ENCODE peak calls at places on chromosomes 2 and 18, in five cellular contexts. One of them, this sample, is unnamed.

GRCh38 chr2:65377556-65378307 is 54.7 kb downstream of the SPRED2 start:
- DNase-seq in transverse colon: peak; percentile 47
- DNase-seq in stomach: no peak
- DNase-seq in HepG2: no peak
- DNase-seq in ovary: no peak
- DNase-seq in this sample: no peak

GRCh38 chr2:153786016-153786415 is 85.7 kb upstream of the GALNT13 start:
- DNase-seq in stomach: no peak
- DNase-seq in HepG2: no peak
- DNase-seq in ovary: no peak
- DNase-seq in transverse colon: no peak
- DNase-seq in this sample: no peak

GRCh38 chr2:160328748-160329147 is 128.7 kb upstream of the ITGB6 start:
- DNase-seq in HepG2: no peak
- DNase-seq in ovary: no peak
- DNase-seq in stomach: no peak
- DNase-seq in transverse colon: no peak
- DNase-seq in this sample: no peak

GRCh38 chr2:241558532-241559488 is at the start of gene BOK:
- DNase-seq in HepG2: peak; percentile 73
- DNase-seq in ovary: peak; percentile 66
- DNase-seq in stomach: peak; percentile 73
- DNase-seq in transverse colon: peak; percentile 75
- DNase-seq in this sample: no peak

GRCh38 chr2:126244937-126245336 is 411.0 kb upstream of the GYPC start:
- DNase-seq in ovary: no peak
- DNase-seq in transverse colon: peak; percentile 23
- DNase-seq in HepG2: peak; percentile 61
- DNase-seq in stomach: peak; percentile 31
- DNase-seq in this sample: no peak

GRCh38 chr2:168649105-168649504 is 153.3 kb upstream of the NOSTRIN start:
- DNase-seq in HepG2: no peak
- DNase-seq in ovary: no peak
- DNase-seq in transverse colon: no peak
- DNase-seq in stomach: no peak
- DNase-seq in this sample: no peak

GRCh38 chr2:212958757-212959295 is 192.6 kb downstream of the IKZF2 start:
- DNase-seq in ovary: no peak
- DNase-seq in stomach: no peak
- DNase-seq in transverse colon: no peak
- DNase-seq in HepG2: no peak
- DNase-seq in this sample: no peak

GRCh38 chr2:56613917-56614316 is 430.1 kb downstream of the CCDC85A start:
- DNase-seq in ovary: no peak
- DNase-seq in transverse colon: no peak
- DNase-seq in HepG2: no peak
- DNase-seq in stomach: no peak
- DNase-seq in this sample: no peak

GRCh38 chr2:148613231-148614023 is 31.1 kb upstream of the EPC2 start:
- DNase-seq in stomach: no peak
- DNase-seq in HepG2: no peak
- DNase-seq in transverse colon: no peak
- DNase-seq in ovary: no peak
- DNase-seq in this sample: no peak

GRCh38 chr2:9379372-9379725 is 44.0 kb downstream of the ITGB1BP1 start:
- DNase-seq in transverse colon: no peak
- DNase-seq in ovary: no peak
- DNase-seq in stomach: no peak
- DNase-seq in HepG2: no peak
- DNase-seq in this sample: no peak

GRCh38 chr2:94759211-94759610 is 112.0 kb upstream of the TEKT4 start:
- DNase-seq in transverse colon: no peak
- DNase-seq in ovary: no peak
- DNase-seq in stomach: no peak
- DNase-seq in HepG2: peak; percentile 44
- DNase-seq in this sample: peak; percentile 82

GRCh38 chr18:74196220-74197119 is 48.1 kb downstream of the TIMM21 start:
- DNase-seq in transverse colon: peak; percentile 39
- DNase-seq in ovary: peak; percentile 46
- DNase-seq in stomach: peak; percentile 54
- DNase-seq in HepG2: peak; percentile 76
- DNase-seq in this sample: no peak

GRCh38 chr2:20568501-20569463 is 82.1 kb downstream of the HS1BP3 start:
- DNase-seq in ovary: peak; percentile 28
- DNase-seq in transverse colon: no peak
- DNase-seq in HepG2: no peak
- DNase-seq in stomach: no peak
- DNase-seq in this sample: no peak

GRCh38 chr2:75466708-75467311 is 93.9 kb downstream of the EVA1A start:
- DNase-seq in HepG2: peak; percentile 39
- DNase-seq in ovary: no peak
- DNase-seq in transverse colon: peak; percentile 9
- DNase-seq in stomach: peak; percentile 43
- DNase-seq in this sample: no peak

DNA sequence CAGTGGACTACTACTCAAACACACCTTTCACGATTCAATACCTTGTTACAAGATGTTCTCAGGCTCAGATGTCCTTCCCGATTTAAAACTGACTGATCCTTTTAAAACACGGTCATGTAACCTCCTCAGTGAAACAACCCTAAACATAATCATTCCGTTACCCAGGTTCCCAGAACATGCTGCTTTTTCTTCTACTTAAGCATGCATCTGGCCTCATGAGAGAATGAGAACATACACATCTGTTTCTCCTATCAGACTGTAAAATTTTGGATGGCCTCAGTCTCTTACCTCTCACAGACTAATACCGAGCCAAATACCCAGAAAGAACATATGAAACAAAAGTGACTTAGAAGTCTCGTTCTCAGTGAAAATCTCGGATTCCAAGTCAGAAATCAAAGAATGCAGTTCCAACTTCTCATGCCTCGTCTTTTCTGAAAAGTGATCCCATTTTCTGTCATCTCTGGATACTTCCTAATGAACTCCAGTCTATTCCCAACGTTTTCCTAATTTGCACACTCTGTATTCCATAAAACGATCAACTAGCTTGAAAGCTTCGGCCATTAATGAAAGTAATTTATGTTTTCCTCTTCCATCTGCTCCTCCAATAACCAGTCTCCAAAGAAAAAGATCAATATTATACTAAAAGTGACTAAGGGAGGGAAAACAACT is 924 bp downstream of the SF3B1 start:
- DNase-seq in transverse colon: no peak
- DNase-seq in HepG2: no peak
- DNase-seq in ovary: no peak
- DNase-seq in stomach: no peak
- DNase-seq in this sample: no peak
- H3K4me1 ChIP-seq in transverse colon: peaks cover 58% of the 10 kb centered on the region
- H3K4me1 ChIP-seq in HepG2: peaks cover 61% of the 10 kb centered on the region
- H3K4me1 ChIP-seq in ovary: peaks cover 15% of the 10 kb centered on the region
- H3K4me1 ChIP-seq in stomach: peaks cover 59% of the 10 kb centered on the region
- H3K4me1 ChIP-seq in this sample: peaks cover 60% of the 10 kb centered on the region

GRCh38 chr2:53515435-53516332 is 251.9 kb upstream of the CHAC2 start:
- DNase-seq in HepG2: no peak
- DNase-seq in transverse colon: no peak
- DNase-seq in ovary: no peak
- DNase-seq in stomach: no peak
- DNase-seq in this sample: no peak
- TF ChIP-seq EP300 in HepG2: no peak
- TF ChIP-seq EP300 in transverse colon: no peak
- TF ChIP-seq EP300 in ovary: no peak
- TF ChIP-seq EP300 in stomach: no peak
- TF ChIP-seq EP300 in this sample: no peak

GRCh38 chr2:98454500-98455235 is 10.0 kb downstream of the INPP4A start:
- DNase-seq in HepG2: no peak
- DNase-seq in transverse colon: no peak
- DNase-seq in ovary: no peak
- DNase-seq in stomach: no peak
- DNase-seq in this sample: peak; percentile 89

GRCh38 chr2:98453531-98453930 is 8.9 kb downstream of the INPP4A start:
- DNase-seq in transverse colon: no peak
- DNase-seq in stomach: no peak
- DNase-seq in ovary: no peak
- DNase-seq in HepG2: no peak
- DNase-seq in this sample: peak; percentile 57

GRCh38 chr2:98455494-98455976 is 10.9 kb downstream of the INPP4A start:
- DNase-seq in ovary: no peak
- DNase-seq in HepG2: no peak
- DNase-seq in stomach: no peak
- DNase-seq in transverse colon: no peak
- DNase-seq in this sample: no peak

GRCh38 chr2:98452396-98453027 is 7.9 kb downstream of the INPP4A start:
- DNase-seq in HepG2: no peak
- DNase-seq in ovary: no peak
- DNase-seq in transverse colon: no peak
- DNase-seq in stomach: no peak
- DNase-seq in this sample: peak; percentile 78

DNA sequence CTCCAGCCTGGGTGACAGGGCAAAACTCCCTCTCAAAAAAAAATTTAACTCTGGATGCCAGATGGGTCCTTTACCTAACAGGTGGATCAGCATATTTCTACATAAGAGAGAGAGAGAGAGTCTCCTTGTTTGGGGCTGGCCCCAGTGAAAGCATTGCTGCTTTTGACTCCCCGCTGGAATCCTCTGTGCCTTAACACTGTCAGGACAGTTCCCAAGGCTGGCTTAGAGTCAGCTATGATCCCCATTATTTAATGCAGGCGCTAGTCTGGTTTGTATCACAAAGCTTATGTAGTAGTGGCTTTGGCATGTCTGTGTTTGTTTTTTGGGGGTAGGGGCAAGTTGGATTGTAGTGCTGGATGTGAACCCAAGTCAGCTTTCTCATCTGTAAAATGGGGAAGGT is 9.4 kb downstream of the INPP4A start:
- DNase-seq in ovary: no peak
- DNase-seq in HepG2: no peak
- DNase-seq in transverse colon: no peak
- DNase-seq in stomach: no peak
- DNase-seq in this sample: peak; percentile 70
- H3K4me1 ChIP-seq in ovary: no peaks in the 10 kb centered on the region
- H3K4me1 ChIP-seq in HepG2: peaks cover 28% of the 10 kb centered on the region
- H3K4me1 ChIP-seq in transverse colon: peaks cover 72% of the 10 kb centered on the region
- H3K4me1 ChIP-seq in stomach: peaks cover 92% of the 10 kb centered on the region
- H3K4me1 ChIP-seq in this sample: peaks cover 78% of the 10 kb centered on the region

GRCh38 chr2:27323592-27324285 is 842 bp upstream of the MPV17 start:
- DNase-seq in HepG2: no peak
- DNase-seq in ovary: no peak
- DNase-seq in stomach: no peak
- DNase-seq in transverse colon: no peak
- DNase-seq in this sample: no peak

GRCh38 chr2:27322301-27322765 is 564 bp downstream of the MPV17 start:
- DNase-seq in stomach: no peak
- DNase-seq in transverse colon: peak; percentile 18
- DNase-seq in HepG2: no peak
- DNase-seq in ovary: peak; percentile 36
- DNase-seq in this sample: no peak

GRCh38 chr2:27322766-27323591 is at the start of gene MPV17:
- DNase-seq in stomach: peak; percentile 93
- DNase-seq in HepG2: peak; percentile 96
- DNase-seq in transverse colon: peak; percentile 94
- DNase-seq in ovary: peak; percentile 92
- DNase-seq in this sample: peak; percentile 98

GRCh38 chr2:27324720-27325119 is 1.8 kb upstream of the MPV17 start:
- DNase-seq in HepG2: no peak
- DNase-seq in transverse colon: no peak
- DNase-seq in stomach: no peak
- DNase-seq in ovary: no peak
- DNase-seq in this sample: no peak

DNA sequence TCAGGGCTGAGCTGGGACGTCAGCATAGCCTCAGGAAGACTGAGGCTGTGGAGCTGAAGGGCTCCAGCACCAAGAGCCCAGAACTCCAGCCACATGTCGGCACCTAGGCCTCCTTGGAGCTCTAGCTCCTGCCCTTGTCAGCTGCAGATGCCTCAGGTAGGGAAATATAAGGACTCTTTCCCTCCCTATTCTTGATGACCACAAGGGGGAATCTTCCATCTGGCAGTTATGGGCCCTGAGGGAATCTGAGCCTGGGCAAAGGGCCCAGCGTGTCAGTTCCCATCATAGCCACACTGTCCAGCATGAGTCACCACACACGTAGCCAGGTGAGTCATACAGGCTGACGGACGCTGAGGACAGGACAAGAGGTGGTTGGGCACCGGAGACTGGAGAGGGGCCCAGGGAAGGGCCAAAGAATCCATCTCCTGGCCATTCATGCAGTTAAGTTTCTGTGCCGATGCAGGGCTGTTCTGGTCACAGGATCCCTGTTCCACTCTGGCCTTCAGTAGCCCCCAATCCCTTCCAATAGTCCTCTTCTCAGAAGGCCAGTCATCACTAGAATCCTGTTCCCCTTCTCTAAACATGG is 1.8 kb downstream of the MPV17 start:
- DNase-seq in transverse colon: peak; percentile 57
- DNase-seq in ovary: peak; percentile 40
- DNase-seq in HepG2: peak; percentile 99
- DNase-seq in stomach: peak; percentile 64
- DNase-seq in this sample: peak; percentile 96
- TF ChIP-seq EP300 in transverse colon: no peak
- TF ChIP-seq EP300 in ovary: no peak
- TF ChIP-seq EP300 in HepG2: peak; percentile 66
- TF ChIP-seq EP300 in stomach: no peak
- TF ChIP-seq EP300 in this sample: peak; percentile 49

DNA sequence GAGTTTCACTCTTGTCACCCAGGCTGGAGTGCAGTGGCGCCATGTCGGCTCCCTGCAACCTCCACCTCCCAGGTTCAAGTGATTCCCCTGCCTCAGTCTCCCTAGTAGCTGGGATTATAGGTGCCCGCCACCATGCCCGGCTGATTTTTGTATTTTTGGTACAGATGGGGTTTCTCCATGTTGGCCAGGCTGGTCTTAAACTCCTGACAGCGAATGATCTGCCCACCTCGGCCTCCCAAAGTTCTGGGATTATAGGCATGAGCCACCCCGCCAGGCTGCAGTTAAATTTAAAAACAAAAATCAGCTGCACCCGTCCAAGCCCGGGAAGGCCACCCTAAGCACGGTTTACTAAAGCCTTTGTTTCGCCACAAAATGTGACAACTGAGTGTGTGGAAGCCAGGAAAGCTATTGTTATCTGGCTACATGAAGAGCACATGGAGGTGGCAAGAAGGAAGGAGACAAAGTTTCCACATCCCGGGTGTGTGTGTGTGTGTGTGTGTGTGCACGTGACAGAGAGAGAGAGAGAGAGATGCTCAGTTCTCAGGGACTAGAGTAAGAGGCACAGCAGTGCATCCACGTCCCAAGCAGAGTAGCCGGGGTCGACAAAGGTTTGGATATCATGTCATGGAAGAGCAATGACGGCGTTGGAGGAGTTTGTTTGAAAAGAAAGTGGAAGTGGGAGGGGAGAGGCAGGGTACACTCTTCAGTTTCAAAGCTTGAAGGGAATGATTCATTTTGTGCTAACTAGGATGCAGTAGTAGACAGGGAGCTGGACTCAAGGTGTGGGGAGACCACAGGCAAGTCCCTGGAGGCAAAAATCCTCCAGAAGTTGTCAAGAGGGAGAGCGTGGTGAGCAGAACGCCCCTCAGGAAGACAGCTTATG is 20.1 kb downstream of the INPP5D start:
- DNase-seq in HepG2: no peak
- DNase-seq in stomach: no peak
- DNase-seq in ovary: no peak
- DNase-seq in transverse colon: no peak
- DNase-seq in this sample: peak; percentile 79
- H3K4me1 ChIP-seq in HepG2: peaks cover 31% of the 10 kb centered on the region
- H3K4me1 ChIP-seq in stomach: peaks cover 84% of the 10 kb centered on the region
- H3K4me1 ChIP-seq in ovary: no peaks in the 10 kb centered on the region
- H3K4me1 ChIP-seq in transverse colon: peaks cover 72% of the 10 kb centered on the region
- H3K4me1 ChIP-seq in this sample: peaks cover 31% of the 10 kb centered on the region